ENCODE peak calls at places on chromosomes 16 and 17, in seven cellular contexts. M is lower leg skin, S is HCT116, H is astrocyte of the spinal cord, W is cardiac muscle cell, Z is NB4, X is H1. I is an unnamed sample.

GRCh38 chr16:23134274-23134673 is 15.0 kb downstream of the USP31 start:
- DNase-seq in M (no peak), S (no peak), H (no peak), W (peak), Z (no peak), X (no peak), I (peak)

GRCh38 chr17:75044716-75045115 is 2.1 kb downstream of the ATP5PD start:
- DNase-seq in M (no peak), S (no peak), H (no peak), W (no peak), Z (no peak), X (no peak), I (no peak)

GRCh38 chr17:48084932-48085331 is 16.3 kb downstream of the CBX1 start:
- DNase-seq in M (no peak), S (no peak), H (no peak), W (no peak), Z (no peak), X (no peak), I (no peak)

GRCh38 chr16:82924075-82924854 is 297.5 kb downstream of the CDH13 start:
- DNase-seq in M (no peak), S (no peak), H (no peak), W (no peak), Z (no peak), X (no peak), I (no peak)

GRCh38 chr17:41048441-41048840 is 1.3 kb upstream of the KRTAP2-1 start:
- DNase-seq in M (no peak), S (no peak), H (peak), W (no peak), Z (no peak), X (no peak), I (no peak)

GRCh38 chr16:86076606-86077005 is 177.6 kb downstream of the IRF8 start:
- DNase-seq in M (no peak), S (no peak), H (no peak), W (no peak), Z (no peak), X (no peak), I (no peak)

GRCh38 chr16:74872302-74872701 is 97.7 kb upstream of the FA2H start:
- DNase-seq in M (no peak), S (no peak), H (no peak), W (no peak), Z (no peak), X (no peak), I (no peak)

GRCh38 chr16:82881517-82881916 is 254.7 kb downstream of the CDH13 start:
- DNase-seq in M (no peak), S (no peak), H (no peak), W (no peak), Z (no peak), X (no peak), I (no peak)

GRCh38 chr17:75273968-75274708 is 3.1 kb upstream of the MIF4GD start:
- DNase-seq in M (no peak), S (no peak), H (peak), W (peak), Z (peak), X (no peak), I (peak)

GRCh38 chr16:31411024-31411845 is 16.9 kb downstream of the COX6A2 start:
- DNase-seq in M (no peak), S (no peak), H (no peak), W (no peak), Z (no peak), X (no peak), I (no peak)

GRCh38 chr16:31414706-31415105 is 13.5 kb downstream of the COX6A2 start:
- DNase-seq in M (no peak), S (no peak), H (no peak), W (no peak), Z (no peak), X (no peak), I (no peak)

GRCh38 chr16:31416371-31416770 is 11.8 kb downstream of the COX6A2 start:
- DNase-seq in M (no peak), S (no peak), H (no peak), W (no peak), Z (no peak), X (no peak), I (no peak)

GRCh38 chr16:31412750-31413149 is 15.4 kb downstream of the COX6A2 start:
- DNase-seq in M (no peak), S (no peak), H (no peak), W (no peak), Z (no peak), X (no peak), I (no peak)

GRCh38 chr16:31413943-31414342 is 14.2 kb downstream of the COX6A2 start:
- DNase-seq in M (no peak), S (no peak), H (no peak), W (no peak), Z (no peak), X (no peak), I (no peak)
- H3K4me3 ChIP-seq in M (no peak), S (no peak), H (no peak), W (no peak), Z (no peak), X (no peak), I (no peak)

DNA sequence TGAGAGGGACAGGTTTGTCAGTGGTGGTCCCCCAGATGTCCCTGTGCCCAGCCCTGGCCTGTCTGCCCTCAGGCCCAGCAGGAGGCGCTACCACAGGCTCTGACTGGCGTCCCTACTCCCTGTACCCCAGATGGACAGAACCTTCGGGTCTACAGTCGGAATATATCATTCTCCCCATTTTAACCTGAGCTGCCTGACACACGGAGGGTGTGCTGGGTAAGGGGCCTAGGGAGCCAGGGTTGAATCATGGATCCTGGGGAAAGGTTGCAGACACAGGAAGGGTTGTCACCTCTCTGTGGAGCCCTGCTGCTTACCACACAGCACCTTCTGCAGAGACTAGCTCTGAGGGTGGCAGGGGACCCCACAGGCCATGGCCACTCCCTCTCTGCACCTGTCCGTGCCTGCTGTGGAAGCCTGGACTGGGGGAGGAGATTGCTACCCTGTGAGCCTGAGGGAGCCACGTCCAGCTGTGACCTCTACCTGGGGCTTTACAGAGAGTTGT is 162.2 kb upstream of the ZNF267 start:
- DNase-seq in M (no peak), S (no peak), H (no peak), W (no peak), Z (no peak), X (no peak), I (no peak)
- TF ChIP-seq CTCF in M (no peak), S (peak), H (no peak), W (no peak), Z (no peak), X (peak), I (no peak)

GRCh38 chr17:78637146-78637545 is 60.0 kb upstream of the DNAH17 start:
- DNase-seq in M (no peak), S (no peak), H (no peak), W (no peak), Z (no peak), X (no peak), I (no peak)
- H3K4me3 ChIP-seq in M (no peak), S (no peak), H (no peak), W (no peak), Z (no peak), X (no peak), I (no peak)

DNA sequence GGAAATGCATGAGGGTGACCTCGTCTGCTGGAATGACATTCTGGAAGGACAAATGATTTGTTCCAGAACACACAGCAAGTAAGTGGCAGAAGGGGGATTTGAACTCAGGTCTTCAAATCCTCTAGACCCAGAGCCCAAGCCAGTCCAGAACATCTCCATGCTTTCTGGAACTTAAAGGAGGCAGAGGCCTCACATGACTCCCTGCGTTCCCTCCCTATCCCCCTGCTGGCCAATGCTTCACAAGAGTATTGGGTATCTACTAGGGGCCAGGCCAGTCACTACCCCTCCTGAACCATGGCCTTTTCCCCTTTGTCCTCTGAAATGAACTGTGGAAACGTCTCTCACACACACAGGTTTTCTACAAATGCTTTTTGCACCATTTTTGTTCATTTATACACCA is 7.6 kb upstream of the BEAN1 start:
- DNase-seq in M (no peak), S (no peak), H (no peak), W (no peak), Z (no peak), X (no peak), I (no peak)
- TF ChIP-seq CTCF in M (no peak), S (peak), H (no peak), W (peak), Z (no peak), X (peak), I (no peak)

DNA sequence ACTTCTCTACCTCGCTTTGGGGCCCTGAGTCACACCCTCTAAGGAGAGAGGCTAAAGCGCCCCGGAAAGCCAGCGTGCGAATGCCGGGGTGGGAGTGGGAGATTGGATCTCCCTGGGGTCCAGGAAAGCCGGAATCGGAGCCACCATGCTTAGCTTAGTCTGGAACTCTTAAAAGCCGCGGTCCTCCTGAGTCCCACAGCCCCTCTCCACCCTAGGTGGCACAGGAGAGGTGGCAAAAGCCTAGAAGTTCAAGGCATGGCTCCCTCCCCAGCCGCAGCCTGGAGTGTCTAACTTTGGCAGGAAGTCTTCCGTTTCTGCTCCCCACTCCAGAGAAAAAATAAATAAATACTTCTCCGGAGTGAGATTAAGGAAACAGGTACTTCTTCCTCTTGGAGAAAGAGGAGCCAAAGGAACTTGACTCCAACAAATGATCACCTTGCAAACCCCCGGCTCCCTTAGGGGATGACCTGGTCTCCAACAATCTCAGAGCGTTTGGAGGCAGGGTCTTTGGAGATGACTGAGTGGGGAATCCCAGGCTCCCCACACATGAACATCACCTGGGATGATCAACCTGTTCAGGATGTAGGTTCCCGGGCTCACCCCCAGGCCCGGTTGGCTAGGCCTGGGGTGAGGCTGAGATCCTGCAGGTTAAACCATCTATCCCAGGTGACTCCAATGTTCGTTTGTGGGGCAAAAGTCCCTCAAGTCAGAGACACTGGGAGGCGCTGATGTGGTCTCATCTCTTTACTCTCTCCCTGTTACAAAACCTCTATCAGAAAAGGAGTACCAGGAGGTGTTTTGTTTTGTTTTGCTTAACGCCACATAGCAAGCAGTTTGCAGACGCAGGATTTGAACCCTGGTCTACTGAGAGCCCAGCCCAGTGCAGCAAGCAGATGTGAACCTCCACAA is 2.9 kb downstream of the CIITA start:
- DNase-seq in M (no peak), S (no peak), H (no peak), W (no peak), Z (no peak), X (no peak), I (no peak)
- H3K4me3 ChIP-seq in M (peak), S (no peak), H (no peak), W (no peak), Z (no peak), X (no peak), I (no peak)

GRCh38 chr17:59367657-59368045 is 36.2 kb downstream of the YPEL2 start:
- DNase-seq in M (no peak), S (peak), H (no peak), W (no peak), Z (no peak), X (no peak), I (no peak)

GRCh38 chr17:59368218-59368857 is 36.9 kb downstream of the YPEL2 start:
- DNase-seq in M (no peak), S (no peak), H (no peak), W (no peak), Z (no peak), X (no peak), I (no peak)

GRCh38 chr17:59366773-59367656 is 35.6 kb downstream of the YPEL2 start:
- DNase-seq in M (no peak), S (no peak), H (peak), W (no peak), Z (no peak), X (no peak), I (peak)

GRCh38 chr17:59365383-59365981 is 34.0 kb downstream of the YPEL2 start:
- DNase-seq in M (no peak), S (no peak), H (no peak), W (no peak), Z (peak), X (no peak), I (no peak)

GRCh38 chr17:59366040-59366757 is 34.7 kb downstream of the YPEL2 start:
- DNase-seq in M (no peak), S (no peak), H (no peak), W (no peak), Z (peak), X (peak), I (no peak)
- TF ChIP-seq CTCF in M (no peak), S (no peak), H (peak), W (no peak), Z (no peak), X (no peak), I (no peak)

GRCh38 chr16:1991135-1991551 is 1.4 kb downstream of the SYNGR3 start:
- DNase-seq in M (no peak), S (no peak), H (no peak), W (no peak), Z (peak), X (peak), I (no peak)

GRCh38 chr16:1990336-1991134 is 765 bp downstream of the SYNGR3 start:
- DNase-seq in M (no peak), S (no peak), H (no peak), W (no peak), Z (no peak), X (peak), I (no peak)

GRCh38 chr16:1993731-1994131 is 4.0 kb downstream of the SYNGR3 start:
- DNase-seq in M (no peak), S (no peak), H (no peak), W (peak), Z (no peak), X (no peak), I (no peak)

GRCh38 chr16:1991588-1992474 is 2.1 kb downstream of the SYNGR3 start:
- DNase-seq in M (peak), S (peak), H (peak), W (peak), Z (peak), X (peak), I (peak)

DNA sequence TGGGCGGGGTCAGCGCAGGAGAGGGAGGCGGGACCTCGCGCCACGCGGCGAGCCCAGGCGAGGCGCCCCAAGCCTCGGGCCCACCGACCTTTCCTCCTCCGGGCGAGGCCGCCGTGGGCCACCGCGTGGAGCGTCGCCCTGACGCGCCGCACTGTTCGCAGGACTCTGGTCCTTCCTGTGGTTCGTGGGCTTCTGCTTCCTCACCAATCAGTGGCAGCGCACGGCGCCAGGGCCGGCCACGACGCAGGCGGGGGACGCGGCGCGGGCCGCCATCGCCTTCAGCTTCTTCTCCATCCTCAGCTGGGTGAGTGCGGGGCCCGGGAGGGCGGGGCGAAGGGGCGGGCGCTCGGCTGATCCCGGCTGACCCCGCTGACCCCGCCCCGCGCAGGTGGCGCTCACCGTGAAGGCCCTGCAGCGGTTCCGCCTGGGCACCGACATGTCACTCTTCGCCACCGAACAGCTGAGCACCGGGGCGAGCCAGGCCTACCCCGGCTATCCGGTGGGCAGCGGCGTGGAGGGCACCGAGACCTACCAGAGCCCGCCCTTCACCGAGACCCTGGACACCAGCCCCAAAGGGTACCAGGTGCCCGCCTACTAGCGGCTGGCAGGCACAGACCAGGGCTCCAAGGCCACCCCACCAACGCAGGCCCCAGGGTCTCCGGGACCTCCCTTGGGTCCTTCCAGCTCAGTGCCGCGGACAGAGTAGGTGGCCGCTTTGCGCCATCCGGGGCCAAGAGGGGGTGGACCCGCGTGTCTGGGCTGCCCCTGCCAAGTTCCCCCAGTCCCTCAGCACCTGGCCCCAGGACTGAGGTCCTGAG is 2.9 kb downstream of the SYNGR3 start:
- DNase-seq in M (no peak), S (no peak), H (no peak), W (no peak), Z (no peak), X (peak), I (no peak)
- H3K4me3 ChIP-seq in M (no peak), S (no peak), H (no peak), W (no peak), Z (no peak), X (peak), I (no peak)

I was measured in fibroblast of pulmonary artery.